ENCODE peak calls at places on chromosome 3, in six cellular contexts. K, P, T, F, I and W are unnamed samples.

GRCh38 chr3:115766587-115767492 is 143.5 kb downstream of the GAP43 start:
- DNase-seq in K (peak; percentile 64), P (no peak), T (peak; percentile 21), F (no peak), I (no peak), W (no peak)

GRCh38 chr3:26345613-26346012 is 277.0 kb upstream of the LRRC3B start:
- DNase-seq in K (no peak), P (no peak), T (no peak), F (no peak), I (no peak), W (no peak)

GRCh38 chr3:134058728-134059601 is 29.2 kb upstream of the SLCO2A1 start:
- DNase-seq in K (no peak), P (no peak), T (no peak), F (no peak), I (no peak), W (no peak)

GRCh38 chr3:39021465-39022274 is 30.1 kb downstream of the SCN11A start:
- DNase-seq in K (no peak), P (no peak), T (peak; percentile 38), F (no peak), I (no peak), W (no peak)

GRCh38 chr3:184694266-184694665 is 17.6 kb downstream of the MAGEF1 start:
- DNase-seq in K (no peak), P (no peak), T (no peak), F (no peak), I (no peak), W (no peak)

GRCh38 chr3:127698264-127699097 is 25.7 kb downstream of the ABTB1 start:
- DNase-seq in K (no peak), P (no peak), T (no peak), F (no peak), I (no peak), W (no peak)

GRCh38 chr3:27905625-27906024 is 183.5 kb upstream of the EOMES start:
- DNase-seq in K (no peak), P (no peak), T (no peak), F (no peak), I (peak; percentile 16), W (no peak)

GRCh38 chr3:73473578-73474448 is 150.9 kb downstream of the PDZRN3 start:
- DNase-seq in K (no peak), P (no peak), T (no peak), F (no peak), I (no peak), W (no peak)

GRCh38 chr3:127547761-127548605 is 42.5 kb downstream of the TPRA1 start:
- DNase-seq in K (peak; percentile 52), P (peak; percentile 85), T (peak; percentile 16), F (peak; percentile 68), I (peak; percentile 79), W (peak; percentile 72)

GRCh38 chr3:133843634-133844033 is 38.0 kb downstream of the SRPRB start:
- DNase-seq in K (peak; percentile 86), P (no peak), T (no peak), F (no peak), I (no peak), W (no peak)

GRCh38 chr3:20060924-20061323 is 20.7 kb downstream of the KAT2B start:
- DNase-seq in K (peak; percentile 74), P (no peak), T (peak; percentile 84), F (no peak), I (no peak), W (peak; percentile 56)

GRCh38 chr3:8606666-8607065 is 37.9 kb downstream of the SSUH2 start:
- DNase-seq in K (no peak), P (no peak), T (no peak), F (no peak), I (no peak), W (no peak)

GRCh38 chr3:155960060-155960459 is 89.6 kb downstream of the GMPS start:
- DNase-seq in K (peak; percentile 90), P (no peak), T (no peak), F (no peak), I (no peak), W (no peak)

GRCh38 chr3:133991637-133992036 is 38.1 kb downstream of the SLCO2A1 start:
- DNase-seq in K (no peak), P (no peak), T (peak; percentile 12), F (no peak), I (no peak), W (no peak)

GRCh38 chr3:58000306-58000705 is 7.9 kb upstream of the FLNB start:
- DNase-seq in K (no peak), P (no peak), T (no peak), F (no peak), I (no peak), W (no peak)

GRCh38 chr3:132161608-132162007 is 126.8 kb upstream of the CPNE4 start:
- DNase-seq in K (no peak), P (no peak), T (no peak), F (no peak), I (no peak), W (no peak)

GRCh38 chr3:79297242-79297641 is 470.6 kb downstream of the ROBO1 start:
- DNase-seq in K (peak; percentile 87), P (no peak), T (peak; percentile 78), F (no peak), I (no peak), W (no peak)

GRCh38 chr3:151964768-151965167 is 91.3 kb downstream of the SUCNR1 start:
- DNase-seq in K (no peak), P (no peak), T (peak; percentile 48), F (no peak), I (no peak), W (no peak)

GRCh38 chr3:110533089-110533488 is 538.5 kb upstream of the NECTIN3 start:
- DNase-seq in K (peak; percentile 40), P (no peak), T (no peak), F (no peak), I (no peak), W (no peak)

GRCh38 chr3:22117751-22118346 is 366.8 kb upstream of the ZNF385D start:
- DNase-seq in K (peak; percentile 59), P (no peak), T (peak; percentile 9), F (no peak), I (no peak), W (no peak)

GRCh38 chr3:195558602-195559001 is 15.5 kb upstream of the PPP1R2 start:
- DNase-seq in K (peak; percentile 60), P (peak; percentile 44), T (peak; percentile 38), F (no peak), I (no peak), W (no peak)

GRCh38 chr3:142288032-142288638 is 62.8 kb upstream of the GK5 start:
- DNase-seq in K (no peak), P (no peak), T (no peak), F (no peak), I (no peak), W (no peak)

GRCh38 chr3:184409331-184409926 is 29.6 kb downstream of the CHRD start:
- DNase-seq in K (no peak), P (no peak), T (no peak), F (no peak), I (no peak), W (no peak)

GRCh38 chr3:134342269-134342668 is 32.0 kb downstream of the AMOTL2 start:
- DNase-seq in K (no peak), P (no peak), T (no peak), F (no peak), I (no peak), W (no peak)

GRCh38 chr3:14429237-14429636 is 26.8 kb downstream of the SLC6A6 start:
- DNase-seq in K (no peak), P (no peak), T (no peak), F (no peak), I (no peak), W (no peak)

GRCh38 chr3:175266993-175267960 is 408.1 kb downstream of the NAALADL2 start:
- DNase-seq in K (peak; percentile 17), P (no peak), T (peak; percentile 52), F (no peak), I (no peak), W (no peak)

GRCh38 chr3:14424711-14425573 is 22.5 kb downstream of the SLC6A6 start:
- DNase-seq in K (no peak), P (no peak), T (no peak), F (no peak), I (no peak), W (no peak)

GRCh38 chr3:99774467-99774866 is 43.2 kb upstream of the CMSS1 start:
- DNase-seq in K (peak; percentile 66), P (peak; percentile 18), T (peak; percentile 93), F (no peak), I (no peak), W (no peak)

GRCh38 chr3:49020335-49021212 is 1.3 kb upstream of the NDUFAF3 start:
- DNase-seq in K (peak; percentile 16), P (peak; percentile 54), T (no peak), F (no peak), I (peak; percentile 34), W (peak; percentile 53)

GRCh38 chr3:27044926-27045481 is 324.2 kb downstream of the NEK10 start:
- DNase-seq in K (no peak), P (no peak), T (no peak), F (no peak), I (no peak), W (no peak)

GRCh38 chr3:138078901-138079344 is 36.5 kb downstream of the DZIP1L start:
- DNase-seq in K (peak; percentile 96), P (no peak), T (peak; percentile 99), F (no peak), I (no peak), W (peak; percentile 33)

GRCh38 chr3:194395201-194395600 is 3.9 kb downstream of the GP5 start:
- DNase-seq in K (peak; percentile 76), P (no peak), T (peak; percentile 7), F (no peak), I (peak; percentile 12), W (no peak)